ENCODE peak calls at places on chromosomes 6 and 20, in four cellular contexts. Q, P, M and O are unnamed samples.

GRCh38 chr20:14288341-14289330 is 48.8 kb downstream of the FLRT3 start:
- DNase-seq in Q (peak; percentile 13), P (no peak), M (no peak), O (peak; percentile 42)

GRCh38 chr6:110618591-110619267 is 142.3 kb upstream of the SLC22A16 start:
- DNase-seq in Q (peak; percentile 28), P (no peak), M (peak; percentile 11), O (peak; percentile 29)

GRCh38 chr20:63132131-63132714 is 83.7 kb downstream of the YTHDF1 start:
- DNase-seq in Q (no peak), P (no peak), M (no peak), O (no peak)

GRCh38 chr6:161487694-161488093 is 213.8 kb upstream of the AGPAT4 start:
- DNase-seq in Q (no peak), P (no peak), M (no peak), O (peak; percentile 16)

GRCh38 chr20:7285918-7286556 is 518.6 kb downstream of the BMP2 start:
- DNase-seq in Q (peak; percentile 80), P (peak; percentile 29), M (peak; percentile 12), O (peak; percentile 13)

GRCh38 chr6:168363302-168363701 is 43.7 kb upstream of the DACT2 start:
- DNase-seq in Q (no peak), P (no peak), M (no peak), O (no peak)

GRCh38 chr20:37528442-37529213 is 952 bp upstream of the BLCAP start:
- DNase-seq in Q (no peak), P (no peak), M (no peak), O (no peak)

GRCh38 chr20:16476032-16476431 is 97.2 kb downstream of the KIF16B start:
- DNase-seq in Q (peak; percentile 76), P (peak; percentile 45), M (peak; percentile 28), O (peak; percentile 64)

GRCh38 chr6:170266061-170266825 is 24.6 kb downstream of the DLL1 start:
- DNase-seq in Q (no peak), P (no peak), M (no peak), O (no peak)

GRCh38 chr20:38728237-38728761 is 4.0 kb downstream of the SLC32A1 start:
- DNase-seq in Q (no peak), P (peak; percentile 26), M (no peak), O (no peak)

GRCh38 chr20:61185841-61186601 is 66.0 kb upstream of the CDH4 start:
- DNase-seq in Q (no peak), P (no peak), M (no peak), O (peak; percentile 66)

GRCh38 chr6:151179321-151179720 is 60.4 kb upstream of the AKAP12 start:
- DNase-seq in Q (no peak), P (no peak), M (no peak), O (no peak)

GRCh38 chr20:32527447-32528055 is 57.6 kb downstream of the NOL4L start:
- DNase-seq in Q (no peak), P (peak; percentile 79), M (no peak), O (no peak)

GRCh38 chr20:32528291-32528891 is 56.7 kb downstream of the NOL4L start:
- DNase-seq in Q (no peak), P (peak; percentile 60), M (no peak), O (no peak)

GRCh38 chr20:32526125-32526524 is 59.0 kb downstream of the NOL4L start:
- DNase-seq in Q (no peak), P (no peak), M (peak; percentile 42), O (no peak)

GRCh38 chr20:32526561-32526960 is 58.6 kb downstream of the NOL4L start:
- DNase-seq in Q (no peak), P (no peak), M (no peak), O (no peak)

GRCh38 chr20:32527052-32527446 is 58.1 kb downstream of the NOL4L start:
- DNase-seq in Q (no peak), P (no peak), M (no peak), O (no peak)
- TF ChIP-seq RAD21 in Q (no peak), P (no peak), M (no peak), O (no peak)

GRCh38 chr6:47700596-47700995 is 2.2 kb downstream of the ADGRF4 start:
- DNase-seq in Q (no peak), P (no peak), M (no peak), O (no peak)
- TF ChIP-seq PBX3 in Q (no peak), P (no peak), M (no peak), O (no peak)

DNA sequence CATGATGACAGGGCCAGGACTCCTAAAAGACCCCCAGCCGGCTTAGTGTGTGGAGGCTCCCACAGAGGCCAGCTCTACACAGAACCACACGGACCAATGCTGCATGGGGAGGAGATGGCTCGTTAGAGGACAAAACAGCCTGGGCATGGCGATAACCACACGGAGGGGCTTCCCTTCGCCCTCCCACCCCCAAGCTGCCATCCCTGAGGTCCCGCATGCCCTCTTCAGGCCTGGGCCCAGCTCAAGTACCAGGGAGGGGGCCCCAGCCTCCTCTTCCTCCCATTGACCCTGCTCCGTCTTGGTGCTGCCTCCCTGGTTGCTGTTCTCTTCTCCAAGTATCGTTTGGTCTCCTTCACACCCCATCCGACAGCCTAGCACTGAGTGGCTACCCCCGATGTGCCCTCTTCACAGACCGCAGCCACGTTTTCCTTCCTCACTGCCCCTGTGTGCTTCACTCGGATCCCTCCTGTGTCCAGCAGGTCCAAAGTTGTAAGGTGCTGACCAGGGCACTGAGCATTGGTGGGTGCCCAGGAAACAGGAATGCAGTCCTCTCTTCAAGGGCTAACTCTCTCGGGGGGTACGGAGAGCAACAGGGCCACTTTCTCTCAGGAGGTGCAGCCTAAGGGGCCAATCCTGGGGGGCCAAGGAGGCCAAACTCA is 9.6 kb upstream of the MLN start:
- DNase-seq in Q (no peak), P (no peak), M (no peak), O (no peak)
- H3K4me1 ChIP-seq in Q (no peaks in the 10 kb centered on the region), P (no peaks in the 10 kb centered on the region), M (no peaks in the 10 kb centered on the region), O (no peaks in the 10 kb centered on the region)

DNA sequence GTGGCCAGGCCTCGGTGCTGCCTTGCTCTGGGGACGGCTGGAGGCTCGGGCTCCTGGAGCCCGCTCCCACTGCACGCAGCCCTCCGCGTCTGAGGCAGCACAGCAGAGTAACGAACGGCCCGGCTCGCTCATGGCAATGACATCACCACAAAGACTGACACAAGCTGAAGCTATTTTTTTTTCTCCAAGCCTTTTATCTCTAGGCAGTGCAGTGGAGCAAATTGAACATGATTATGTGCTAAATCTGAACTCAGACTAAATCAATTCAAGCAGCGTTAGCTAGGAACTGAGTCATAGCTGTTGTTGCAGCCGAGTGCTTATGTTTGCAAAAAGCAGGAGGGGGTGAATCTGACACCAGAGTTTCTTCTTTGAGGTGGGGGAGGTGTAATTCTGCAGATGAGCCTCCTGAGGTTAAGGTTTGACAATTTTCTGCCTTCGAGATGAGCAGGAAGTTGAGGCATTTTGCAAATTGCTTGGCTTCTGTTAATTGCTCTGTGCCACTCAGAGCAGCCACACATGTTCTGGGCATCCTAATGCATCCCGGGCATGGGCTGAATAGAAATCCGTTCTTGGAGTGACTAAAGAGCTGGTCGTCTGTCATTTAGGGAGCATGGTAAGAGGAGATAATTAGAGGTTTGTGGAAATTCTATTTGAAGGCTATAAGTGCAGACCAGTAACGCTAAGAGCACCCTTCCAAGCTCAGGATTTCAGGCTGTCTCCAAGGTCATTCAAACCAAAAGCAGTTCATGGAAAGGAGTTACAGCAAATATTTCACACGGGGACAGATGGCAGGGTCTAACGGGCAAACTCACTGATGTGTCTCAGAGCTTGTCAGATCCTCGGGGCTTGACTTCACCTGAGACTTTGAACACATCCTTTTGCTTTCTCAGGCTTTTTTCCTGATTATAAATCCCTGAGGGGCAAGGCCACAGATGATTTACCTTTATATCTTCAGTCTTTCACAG is 155.1 kb upstream of the ENPP5 start:
- DNase-seq in Q (no peak), P (no peak), M (no peak), O (no peak)
- TF ChIP-seq RAD21 in Q (no peak), P (no peak), M (no peak), O (no peak)

DNA sequence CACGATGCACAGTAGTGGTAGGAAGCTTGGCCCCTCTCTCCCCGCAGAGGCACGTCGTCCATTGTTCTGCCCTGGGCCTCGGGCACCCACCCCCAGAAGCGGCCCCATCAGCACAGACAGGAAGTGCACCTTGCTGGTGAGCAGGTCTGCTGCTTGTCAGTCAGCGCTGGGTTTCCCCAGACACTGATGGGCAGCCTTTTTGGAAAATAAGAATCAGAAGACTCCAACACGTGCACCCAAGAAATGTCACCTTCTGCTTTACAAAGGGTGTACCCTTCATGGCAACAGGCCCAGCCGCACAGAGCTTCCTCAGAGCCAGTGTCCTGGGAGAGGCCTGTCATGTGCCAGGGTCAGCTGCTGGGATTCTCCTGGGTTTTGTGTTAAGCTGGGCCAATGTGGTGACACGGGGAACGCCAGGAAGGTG is 34.7 kb upstream of the IRF4 start:
- DNase-seq in Q (no peak), P (no peak), M (no peak), O (no peak)
- TF ChIP-seq PBX3 in Q (no peak), P (no peak), M (peak; percentile 87), O (no peak)

GRCh38 chr6:43461936-43462335 is 6.6 kb upstream of the DLK2 start:
- DNase-seq in Q (no peak), P (no peak), M (no peak), O (no peak)
- H3K4me1 ChIP-seq in Q (peaks cover 7% of the 10 kb centered on the region), P (no peaks in the 10 kb centered on the region), M (no peaks in the 10 kb centered on the region), O (peaks cover 5% of the 10 kb centered on the region)